ENCODE peak calls at places on chromosome 10, in ten cellular contexts. M is lower lobe of right lung; F is tibial artery; L is astrocyte of the spinal cord; J is A549; Q is heart left ventricle; Z is spleen; X is cardiac muscle cell; U is CD8-positive, alpha-beta T cell; C is astrocyte. T is an unnamed sample.

GRCh38 chr10:4103586-4103985 is 318.6 kb upstream of the KLF6 start:
- DNase-seq in L (no peak), C (no peak), F (no peak), M (no peak), Q (no peak), X (no peak), J (no peak), U (no peak), Z (no peak), T (peak; percentile 8)

GRCh38 chr10:130963052-130963393 is 348.5 kb downstream of the TCERG1L start:
- DNase-seq in M (no peak), C (no peak), X (no peak), J (no peak), F (peak; percentile 9), Q (no peak), L (no peak), U (no peak), Z (no peak), T (no peak)

GRCh38 chr10:101843032-101843991 is at the start of gene KCNIP2:
- DNase-seq in F (no peak), J (peak; percentile 52), Z (peak; percentile 88), U (no peak), X (no peak), C (no peak), Q (peak; percentile 43), M (peak; percentile 57), L (no peak), T (peak; percentile 8)

GRCh38 chr10:19920075-19920726 is 104.0 kb downstream of the PLXDC2 start:
- DNase-seq in X (no peak), Q (no peak), F (no peak), L (no peak), U (no peak), C (no peak), Z (no peak), M (no peak), J (no peak), T (no peak)

GRCh38 chr10:62050941-62051433 is 149.5 kb downstream of the ARID5B start:
- DNase-seq in U (peak; percentile 57), L (peak; percentile 91), Z (no peak), F (peak; percentile 76), M (peak; percentile 53), J (peak; percentile 66), C (peak; percentile 96), Q (peak; percentile 74), X (peak; percentile 94), T (peak; percentile 95)

GRCh38 chr10:60042959-60043358 is 136.6 kb upstream of the CCDC6 start:
- DNase-seq in F (no peak), U (no peak), M (no peak), Q (no peak), X (no peak), J (no peak), Z (no peak), L (no peak), C (no peak), T (no peak)

GRCh38 chr10:70744617-70745138 is 40.5 kb downstream of the TBATA start:
- DNase-seq in X (no peak), Z (peak; percentile 15), U (no peak), J (no peak), M (no peak), F (no peak), L (no peak), C (no peak), Q (no peak), T (no peak)

GRCh38 chr10:103605359-103606156 is 112.1 kb downstream of the NEURL1 start:
- DNase-seq in Z (no peak), L (peak; percentile 27), J (peak; percentile 74), C (peak; percentile 15), Q (peak; percentile 58), M (peak; percentile 51), F (peak; percentile 65), U (peak; percentile 29), X (peak; percentile 74), T (peak; percentile 76)

GRCh38 chr10:74104996-74105395 is 45.6 kb downstream of the AP3M1 start:
- DNase-seq in J (no peak), U (no peak), Q (no peak), M (no peak), X (no peak), F (no peak), L (no peak), C (no peak), Z (no peak), T (no peak)

GRCh38 chr10:74107391-74107790 is 43.2 kb downstream of the AP3M1 start:
- DNase-seq in L (no peak), M (no peak), U (no peak), Q (no peak), Z (no peak), F (no peak), J (no peak), X (no peak), C (no peak), T (no peak)

GRCh38 chr10:74104480-74104879 is 46.1 kb downstream of the AP3M1 start:
- DNase-seq in U (no peak), M (no peak), F (no peak), X (no peak), J (no peak), L (no peak), C (no peak), Z (no peak), Q (no peak), T (no peak)

GRCh38 chr10:74099836-74100235 is 50.8 kb downstream of the AP3M1 start:
- DNase-seq in L (no peak), Z (no peak), F (no peak), X (no peak), J (no peak), M (no peak), C (no peak), Q (no peak), U (no peak), T (no peak)

GRCh38 chr10:74103560-74104248 is 46.9 kb downstream of the AP3M1 start:
- DNase-seq in X (peak; percentile 49), M (no peak), Z (no peak), U (no peak), Q (no peak), L (peak; percentile 47), J (peak; percentile 48), F (no peak), C (no peak), T (peak; percentile 44)
- TF ChIP-seq CTCF in X (peak; percentile 48), M (peak; percentile 13), Z (no peak), U (no peak), Q (peak; percentile 25), L (peak; percentile 60), J (peak; percentile 58), F (no peak), C (peak; percentile 27), T (peak; percentile 45)

GRCh38 chr10:33334839-33335549 is 527 bp upstream of the NRP1 start:
- DNase-seq in X (peak; percentile 95), F (peak; percentile 77), M (peak; percentile 79), Q (peak; percentile 86), C (peak; percentile 84), L (peak; percentile 94), U (no peak), J (peak; percentile 78), Z (peak; percentile 84), T (peak; percentile 91)

GRCh38 chr10:33335550-33335799 is 1.0 kb upstream of the NRP1 start:
- DNase-seq in F (no peak), Z (no peak), C (no peak), M (peak; percentile 59), J (peak; percentile 58), U (no peak), L (no peak), X (peak; percentile 54), Q (no peak), T (peak; percentile 50)

GRCh38 chr10:33332183-33333031 is 2.1 kb downstream of the NRP1 start:
- DNase-seq in C (peak; percentile 31), L (peak; percentile 56), X (peak; percentile 76), J (no peak), U (no peak), F (no peak), Q (no peak), Z (no peak), M (no peak), T (peak; percentile 81)

GRCh38 chr10:33334170-33334838 is at the start of gene NRP1:
- DNase-seq in J (no peak), M (peak; percentile 57), C (no peak), Z (peak; percentile 78), F (peak; percentile 48), L (no peak), X (peak; percentile 29), U (no peak), Q (peak; percentile 64), T (no peak)

GRCh38 chr10:33333260-33334169 is 952 bp downstream of the NRP1 start:
- DNase-seq in L (no peak), U (no peak), X (peak; percentile 41), Q (no peak), F (no peak), M (no peak), Z (no peak), C (peak; percentile 18), J (peak; percentile 25), T (no peak)
- H3K4me3 ChIP-seq in L (peak overlapping the region; percentile 90), U (peak overlapping the region; percentile 58), X (peak overlapping the region; percentile 95), Q (peak overlapping the region; percentile 89), F (peak overlapping the region; percentile 93), M (peak overlapping the region; percentile 79), Z (peak overlapping the region; percentile 50), C (peak overlapping the region; percentile 93), J (peak overlapping the region; percentile 85), T (peak overlapping the region; percentile 89)

DNA sequence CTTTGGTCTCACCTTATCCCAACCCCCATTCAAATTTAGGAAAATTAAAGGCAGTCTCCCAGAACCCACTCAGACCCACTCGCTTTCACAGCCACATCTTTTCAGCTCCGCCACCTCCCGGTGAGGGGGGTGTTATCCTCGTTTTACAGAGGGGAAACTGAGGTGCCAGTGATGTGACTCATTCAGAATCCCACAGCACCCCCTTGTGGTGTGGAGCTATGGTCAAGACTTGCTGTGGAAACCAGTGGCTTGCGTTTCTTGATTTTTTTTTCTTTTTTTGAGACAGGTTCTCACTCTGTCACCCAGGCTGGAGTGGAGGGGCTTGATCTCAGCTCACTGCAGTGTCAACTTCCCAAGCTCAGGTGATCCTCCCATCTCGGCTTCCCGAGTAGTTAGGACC is 27.6 kb downstream of the SLC35G1 start:
- DNase-seq in X (no peak), U (no peak), Z (no peak), J (no peak), Q (no peak), M (no peak), F (no peak), C (no peak), L (no peak), T (peak; percentile 4)
- TF ChIP-seq CTCF in X (peak; percentile 32), U (peak; percentile 32), Z (no peak), J (peak; percentile 38), Q (peak; percentile 28), M (peak; percentile 47), F (no peak), C (no peak), L (peak; percentile 39), T (peak; percentile 31)

DNA sequence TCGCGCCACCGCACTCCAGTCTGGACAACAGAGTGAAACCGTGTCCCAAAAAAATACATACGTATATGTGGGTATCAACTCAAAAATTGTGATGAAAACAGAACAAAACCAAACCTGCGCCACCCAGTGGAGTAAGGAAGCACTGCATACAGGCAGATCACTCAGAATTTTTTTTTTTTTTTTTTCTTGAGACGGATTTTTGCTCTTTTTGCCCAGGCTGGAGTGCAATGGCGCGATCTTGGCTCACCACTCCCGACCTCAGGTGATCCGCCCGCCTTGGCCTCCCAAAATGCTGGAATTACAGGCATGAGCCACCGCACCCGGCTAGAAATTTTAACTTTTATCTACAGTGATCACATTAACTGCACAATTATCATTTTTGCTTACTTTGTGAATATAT is 9.1 kb upstream of the TMEM236 start:
- DNase-seq in Q (peak; percentile 56), L (peak; percentile 55), Z (no peak), J (peak; percentile 50), X (peak; percentile 76), M (peak; percentile 70), C (peak; percentile 15), F (peak; percentile 56), U (peak; percentile 48), T (peak; percentile 76)
- H3K4me3 ChIP-seq in Q (no peak overlapping the region), L (no peak overlapping the region), Z (no peak overlapping the region), J (peak overlapping the region; percentile 27), X (no peak overlapping the region), M (no peak overlapping the region), C (no peak overlapping the region), F (peak overlapping the region; percentile 16), U (no peak overlapping the region), T (no peak overlapping the region)

GRCh38 chr10:6460861-6461409 is 119.1 kb downstream of the PRKCQ start:
- DNase-seq in X (no peak), Q (no peak), L (no peak), M (no peak), J (no peak), C (no peak), F (no peak), Z (no peak), U (no peak), T (no peak)
- TF ChIP-seq CTCF in X (no peak), Q (no peak), L (no peak), M (no peak), J (no peak), C (no peak), F (no peak), Z (no peak), U (no peak), T (no peak)

T was measured in cardiac fibroblast.